ENCODE peak calls at places on chromosomes 16 and 17, in six cellular contexts. J is LNCaP clone FGC; G is islet precursor cell; F is activated CD4-positive, alpha-beta T cell treated with anti-CD3 and anti-CD28 coated beads, Interleukin-2, amount 50 U/mL, for 1 hour; Z is NCI-H2081; O is heart right ventricle. M is an unnamed sample.

GRCh38 chr16:67392301-67393059 is 818 bp downstream of the TPPP3 start:
- DNase-seq in J (no peak), G (no peak), F (no peak), Z (no peak), O (no peak), M (no peak)

GRCh38 chr17:7560172-7561027 is 1.3 kb upstream of the SENP3 start:
- DNase-seq in J (no peak), G (peak), F (peak), Z (peak), O (peak), M (no peak)

GRCh38 chr16:720990-721764 is at the start of gene ANTKMT:
- DNase-seq in J (peak), G (peak), F (peak), Z (peak), O (peak), M (peak)

GRCh38 chr16:4365615-4366014 is 6.0 kb upstream of the VASN start:
- DNase-seq in J (no peak), G (no peak), F (no peak), Z (no peak), O (no peak), M (no peak)

GRCh38 chr16:69732101-69732500 is 5.7 kb upstream of the NQO1 start:
- DNase-seq in J (no peak), G (no peak), F (no peak), Z (no peak), O (no peak), M (no peak)

GRCh38 chr16:1310832-1311200 is 1.4 kb downstream of the UBE2I start:
- DNase-seq in J (no peak), G (no peak), F (peak), Z (no peak), O (no peak), M (no peak)

GRCh38 chr17:50684288-50684611 is 23.5 kb downstream of the ANKRD40 start:
- DNase-seq in J (no peak), G (no peak), F (no peak), Z (no peak), O (no peak), M (no peak)

GRCh38 chr17:41935641-41936040 is 5.2 kb downstream of the ODAD4 start:
- DNase-seq in J (no peak), G (no peak), F (no peak), Z (no peak), O (no peak), M (no peak)

GRCh38 chr16:56848056-56848936 is 16.7 kb upstream of the SLC12A3 start:
- DNase-seq in J (no peak), G (no peak), F (no peak), Z (no peak), O (peak), M (peak)

GRCh38 chr17:57993471-57994365 is 5.7 kb upstream of the VEZF1 start:
- DNase-seq in J (no peak), G (peak), F (no peak), Z (peak), O (no peak), M (no peak)

GRCh38 chr16:83835972-83836566 is 28.3 kb downstream of the HSBP1 start:
- DNase-seq in J (no peak), G (no peak), F (no peak), Z (peak), O (no peak), M (no peak)

GRCh38 chr16:57536306-57537193 is at the start of gene CCDC102A:
- DNase-seq in J (no peak), G (peak), F (no peak), Z (peak), O (peak), M (no peak)

GRCh38 chr16:11805556-11805955 is 8.5 kb upstream of the ZC3H7A start:
- DNase-seq in J (no peak), G (no peak), F (no peak), Z (no peak), O (no peak), M (no peak)

GRCh38 chr16:88959022-88959421 is 18.0 kb downstream of the CBFA2T3 start:
- DNase-seq in J (no peak), G (no peak), F (no peak), Z (no peak), O (no peak), M (no peak)

GRCh38 chr17:47280072-47280811 is 26.6 kb downstream of the ITGB3 start:
- DNase-seq in J (no peak), G (peak), F (no peak), Z (no peak), O (no peak), M (no peak)

GRCh38 chr16:70793851-70794502 is 7.0 kb downstream of the VAC14 start:
- DNase-seq in J (no peak), G (no peak), F (no peak), Z (no peak), O (no peak), M (no peak)

GRCh38 chr17:1241904-1242303 is 28.3 kb upstream of the BHLHA9 start:
- DNase-seq in J (no peak), G (no peak), F (no peak), Z (peak), O (no peak), M (no peak)

M was measured in left lung.